ENCODE peak calls at places on chromosomes 6 and 20, in eight cellular contexts. E is NCI-H2081, K is astrocyte of the cerebellum, H is retina, O is WTC11, N is T-helper 2 cell, W is occipital lobe, Y is EL. F is an unnamed sample.

GRCh38 chr6:166341915-166342292 is 441 bp downstream of the SFT2D1 start:
- DNase-seq in Y (no peak), N (no peak), K (no peak), W (no peak), H (no peak), O (no peak), E (no peak), F (no peak)

GRCh38 chr6:131136021-131136847 is 967 bp downstream of the AKAP7 start:
- DNase-seq in H (no peak), K (peak), N (no peak), W (no peak), E (no peak), O (no peak), Y (peak), F (no peak)

GRCh38 chr20:34473262-34473883 is 42.8 kb upstream of the DYNLRB1 start:
- DNase-seq in W (no peak), K (no peak), O (peak), N (no peak), H (peak), Y (peak), E (peak), F (peak)

GRCh38 chr20:21303872-21304586 is 898 bp downstream of the XRN2 start:
- DNase-seq in H (no peak), Y (no peak), K (no peak), E (no peak), O (no peak), W (no peak), N (no peak), F (no peak)

GRCh38 chr6:82571431-82571830 is 207.8 kb downstream of the TPBG start:
- DNase-seq in O (no peak), E (no peak), Y (no peak), K (no peak), N (no peak), H (no peak), W (no peak), F (no peak)

GRCh38 chr20:39289831-39290230 is 327.7 kb downstream of the DHX35 start:
- DNase-seq in K (no peak), H (no peak), W (no peak), Y (no peak), O (peak), E (no peak), N (no peak), F (no peak)

GRCh38 chr20:39019805-39020325 is 57.7 kb downstream of the DHX35 start:
- DNase-seq in W (no peak), N (no peak), K (peak), O (no peak), Y (no peak), E (no peak), H (no peak), F (no peak)

GRCh38 chr20:49798718-49799117 is 13.9 kb upstream of the SLC9A8 start:
- DNase-seq in Y (no peak), K (no peak), O (no peak), N (no peak), W (no peak), E (no peak), H (no peak), F (no peak)

GRCh38 chr6:27809939-27810767 is 102.0 kb downstream of the OR2B2 start:
- DNase-seq in W (peak), N (peak), E (peak), K (peak), O (peak), Y (peak), H (peak), F (peak)

GRCh38 chr6:36374956-36375355 is 12.5 kb downstream of the ETV7 start:
- DNase-seq in Y (no peak), H (no peak), E (no peak), K (no peak), N (no peak), W (no peak), O (no peak), F (no peak)

GRCh38 chr20:63873477-63873971 is 8.5 kb downstream of the TPD52L2 start:
- DNase-seq in H (no peak), Y (peak), N (no peak), W (no peak), O (no peak), K (no peak), E (no peak), F (peak)

GRCh38 chr6:87396595-87397392 is 11.0 kb upstream of the CFAP206 start:
- DNase-seq in K (no peak), N (no peak), O (no peak), Y (no peak), W (no peak), H (no peak), E (no peak), F (no peak)

GRCh38 chr6:87350516-87350915 is 5.9 kb downstream of the C6orf163 start:
- DNase-seq in H (no peak), E (no peak), O (no peak), K (no peak), W (no peak), N (no peak), Y (no peak), F (no peak)